ENCODE peak calls at places on chromosomes 6 and 20, in seven cellular contexts. L, C, Q, T, A, B and U are unnamed samples.

GRCh38 chr20:8853805-8854338 is 215.0 kb upstream of the PLCB4 start:
- DNase-seq in C (no peak), T (no peak), B (peak; percentile 18), Q (peak; percentile 91), A (no peak), L (peak; percentile 17), U (peak; percentile 87)

GRCh38 chr6:149903938-149904611 is 6.2 kb upstream of the RAET1E start:
- DNase-seq in B (no peak), T (no peak), A (no peak), Q (no peak), C (no peak), L (no peak), U (no peak)

GRCh38 chr6:78231002-78231401 is 578.2 kb downstream of the MEI4 start:
- DNase-seq in B (no peak), Q (no peak), T (no peak), A (no peak), C (no peak), L (no peak), U (no peak)

GRCh38 chr20:5928831-5929715 is 21.3 kb downstream of the TRMT6 start:
- DNase-seq in T (no peak), Q (no peak), B (no peak), C (no peak), L (no peak), A (no peak), U (no peak)

GRCh38 chr6:4732691-4733315 is 43.4 kb upstream of the CDYL start:
- DNase-seq in L (peak; percentile 98), T (no peak), A (no peak), B (peak; percentile 31), Q (no peak), C (no peak), U (peak; percentile 25)

GRCh38 chr20:44695295-44696230 is 19.6 kb upstream of the CCN5 start:
- DNase-seq in T (no peak), B (no peak), L (no peak), Q (no peak), A (no peak), C (no peak), U (no peak)

GRCh38 chr6:26301638-26302037 is 63.4 kb upstream of the BTN3A2 start:
- DNase-seq in Q (no peak), T (no peak), A (no peak), C (no peak), L (no peak), B (no peak), U (no peak)

GRCh38 chr6:33497157-33497556 is 42.8 kb downstream of the ZBTB9 start:
- DNase-seq in L (no peak), A (no peak), Q (no peak), T (no peak), B (no peak), C (no peak), U (no peak)

GRCh38 chr6:4550227-4550597 is 226.0 kb upstream of the CDYL start:
- DNase-seq in C (no peak), L (peak; percentile 19), A (no peak), T (no peak), B (no peak), Q (no peak), U (no peak)

GRCh38 chr6:43669922-43670622 is 17.5 kb downstream of the MRPS18A start:
- DNase-seq in Q (no peak), C (no peak), A (no peak), T (no peak), L (no peak), B (no peak), U (no peak)

GRCh38 chr6:165659945-165660862 is 2.8 kb downstream of the PDE10A start:
- DNase-seq in C (no peak), A (no peak), L (no peak), T (no peak), Q (no peak), B (peak; percentile 24), U (no peak)

GRCh38 chr20:64169089-64169560 is 4.9 kb downstream of the MYT1 start:
- DNase-seq in L (no peak), C (no peak), A (no peak), B (no peak), Q (no peak), T (no peak), U (no peak)

GRCh38 chr6:137949686-137950390 is 82.8 kb downstream of the TNFAIP3 start:
- DNase-seq in C (no peak), L (peak; percentile 64), A (peak; percentile 55), B (no peak), T (no peak), Q (no peak), U (no peak)

GRCh38 chr6:142300758-142301251 is 1.0 kb upstream of the ADGRG6 start:
- DNase-seq in B (peak; percentile 70), C (peak; percentile 30), A (no peak), T (no peak), L (no peak), Q (no peak), U (no peak)

GRCh38 chr20:796916-797315 is 28.6 kb upstream of the SLC52A3 start:
- DNase-seq in A (no peak), T (no peak), B (no peak), C (no peak), Q (no peak), L (no peak), U (no peak)

GRCh38 chr6:21229061-21229460 is 364.5 kb upstream of the SOX4 start:
- DNase-seq in C (no peak), Q (peak; percentile 40), L (no peak), B (no peak), A (no peak), T (no peak), U (no peak)

GRCh38 chr6:166739655-166740318 is 112.7 kb upstream of the RPS6KA2 start:
- DNase-seq in Q (no peak), T (no peak), C (no peak), L (no peak), A (no peak), B (no peak), U (no peak)

GRCh38 chr6:75893058-75893775 is 144.2 kb downstream of the MYO6 start:
- DNase-seq in A (peak; percentile 3), T (no peak), C (no peak), Q (peak; percentile 88), B (peak; percentile 13), L (no peak), U (peak; percentile 78)

GRCh38 chr6:64330694-64331309 is 695.2 kb downstream of the PHF3 start:
- DNase-seq in C (no peak), T (no peak), A (no peak), B (peak; percentile 80), Q (peak; percentile 75), L (peak; percentile 45), U (peak; percentile 73)

GRCh38 chr6:115570326-115570725 is 490.4 kb downstream of the FRK start:
- DNase-seq in T (no peak), Q (no peak), B (no peak), A (no peak), L (no peak), C (no peak), U (no peak)

GRCh38 chr6:168499045-168499650 is 58.2 kb downstream of the SMOC2 start:
- DNase-seq in L (peak; percentile 67), T (no peak), A (no peak), Q (no peak), C (no peak), B (no peak), U (no peak)

GRCh38 chr6:14706378-14706929 is 539.4 kb upstream of the JARID2 start:
- DNase-seq in C (peak; percentile 78), A (no peak), B (no peak), Q (no peak), L (peak; percentile 75), T (peak; percentile 63), U (peak; percentile 38)

GRCh38 chr6:54717849-54718455 is 128.6 kb upstream of the FAM83B start:
- DNase-seq in L (peak; percentile 84), B (peak; percentile 83), C (peak; percentile 37), Q (peak; percentile 61), A (no peak), T (peak; percentile 39), U (peak; percentile 46)

GRCh38 chr6:134706153-134706552 is 243.7 kb downstream of the ALDH8A1 start:
- DNase-seq in A (no peak), L (no peak), T (no peak), C (no peak), Q (peak; percentile 65), B (no peak), U (peak; percentile 47)

GRCh38 chr6:13201336-13201735 is 127.0 kb downstream of the TBC1D7 start:
- DNase-seq in A (no peak), Q (no peak), T (no peak), C (no peak), L (no peak), B (no peak), U (no peak)

GRCh38 chr6:71410164-71410566 is 121.6 kb downstream of the OGFRL1 start:
- DNase-seq in L (peak; percentile 21), A (no peak), Q (no peak), T (no peak), C (no peak), B (peak; percentile 76), U (no peak)

GRCh38 chr6:132853059-132853458 is 38.7 kb downstream of the RPS12 start:
- DNase-seq in T (no peak), A (no peak), L (no peak), C (no peak), B (no peak), Q (no peak), U (no peak)

GRCh38 chr6:2589171-2589661 is 161.5 kb downstream of the MYLK4 start:
- DNase-seq in C (no peak), L (no peak), Q (no peak), B (peak; percentile 63), T (no peak), A (no peak), U (no peak)

GRCh38 chr6:125188037-125188436 is 34.5 kb downstream of the TPD52L1 start:
- DNase-seq in T (no peak), L (no peak), B (no peak), C (no peak), Q (no peak), A (no peak), U (no peak)

GRCh38 chr20:58889334-58890072 is 37.0 kb downstream of the GNAS start:
- DNase-seq in B (peak; percentile 26), L (no peak), A (no peak), Q (no peak), T (peak; percentile 17), C (peak; percentile 56), U (no peak)

GRCh38 chr6:16769986-16770376 is 8.7 kb upstream of the ATXN1 start:
- DNase-seq in Q (no peak), L (no peak), A (no peak), B (no peak), T (no peak), C (no peak), U (no peak)

GRCh38 chr6:108174371-108175175 is 8.8 kb downstream of the NR2E1 start:
- DNase-seq in B (no peak), Q (no peak), C (peak; percentile 47), A (no peak), L (no peak), T (no peak), U (no peak)

GRCh38 chr6:25844518-25844917 is 12.7 kb upstream of the SLC17A1 start:
- DNase-seq in Q (peak; percentile 3), C (no peak), L (no peak), B (no peak), T (no peak), A (no peak), U (no peak)

GRCh38 chr20:3172933-3173581 is at the start of gene LZTS3:
- DNase-seq in C (peak; percentile 80), T (peak; percentile 69), Q (peak; percentile 39), L (no peak), B (peak; percentile 57), A (peak; percentile 85), U (peak; percentile 79)

GRCh38 chr20:2849529-2849928 is 9.0 kb downstream of the VPS16 start:
- DNase-seq in B (no peak), C (peak; percentile 29), A (no peak), L (no peak), Q (no peak), T (no peak), U (no peak)